ENCODE peak calls at places on chromosomes 16 and 17, in six cellular contexts. One of them, this sample, is unnamed.

GRCh38 chr17:69457603-69458002 is 43.1 kb downstream of the MAP2K6 start:
- DNase-seq in kidney epithelial cell: no peak
- DNase-seq in neural progenitor cell: no peak
- DNase-seq in heart right ventricle: no peak
- DNase-seq in A673: no peak
- DNase-seq in neural crest cell: no peak
- DNase-seq in this sample: no peak

GRCh38 chr16:8798174-8798527 is 512 bp downstream of the PMM2 start:
- DNase-seq in kidney epithelial cell: no peak
- DNase-seq in neural progenitor cell: no peak
- DNase-seq in heart right ventricle: no peak
- DNase-seq in A673: no peak
- DNase-seq in neural crest cell: no peak
- DNase-seq in this sample: no peak

GRCh38 chr16:52353249-52353648 is 193.7 kb downstream of the TOX3 start:
- DNase-seq in kidney epithelial cell: no peak
- DNase-seq in neural progenitor cell: no peak
- DNase-seq in heart right ventricle: no peak
- DNase-seq in A673: no peak
- DNase-seq in neural crest cell: no peak
- DNase-seq in this sample: no peak

GRCh38 chr17:11953924-11954323 is 43.4 kb downstream of the ZNF18 start:
- DNase-seq in kidney epithelial cell: no peak
- DNase-seq in neural progenitor cell: no peak
- DNase-seq in heart right ventricle: no peak
- DNase-seq in A673: no peak
- DNase-seq in neural crest cell: no peak
- DNase-seq in this sample: no peak

GRCh38 chr16:17063156-17063555 is 407.6 kb downstream of the XYLT1 start:
- DNase-seq in kidney epithelial cell: no peak
- DNase-seq in neural progenitor cell: no peak
- DNase-seq in heart right ventricle: no peak
- DNase-seq in A673: peak; percentile 35
- DNase-seq in neural crest cell: no peak
- DNase-seq in this sample: no peak

GRCh38 chr17:52159810-52160578 is 1.5 kb upstream of the CA10 start:
- DNase-seq in kidney epithelial cell: no peak
- DNase-seq in neural progenitor cell: peak; percentile 21
- DNase-seq in heart right ventricle: no peak
- DNase-seq in A673: no peak
- DNase-seq in neural crest cell: no peak
- DNase-seq in this sample: no peak

GRCh38 chr16:50273888-50274770 is 7.8 kb downstream of the ADCY7 start:
- DNase-seq in kidney epithelial cell: no peak
- DNase-seq in neural progenitor cell: no peak
- DNase-seq in heart right ventricle: no peak
- DNase-seq in A673: no peak
- DNase-seq in neural crest cell: no peak
- DNase-seq in this sample: no peak

GRCh38 chr16:4071686-4072561 is 44.3 kb downstream of the ADCY9 start:
- DNase-seq in kidney epithelial cell: no peak
- DNase-seq in neural progenitor cell: no peak
- DNase-seq in heart right ventricle: no peak
- DNase-seq in A673: no peak
- DNase-seq in neural crest cell: no peak
- DNase-seq in this sample: no peak

GRCh38 chr17:82281502-82282238 is 8.2 kb upstream of the CSNK1D start:
- DNase-seq in kidney epithelial cell: no peak
- DNase-seq in neural progenitor cell: no peak
- DNase-seq in heart right ventricle: no peak
- DNase-seq in A673: no peak
- DNase-seq in neural crest cell: no peak
- DNase-seq in this sample: no peak

DNA sequence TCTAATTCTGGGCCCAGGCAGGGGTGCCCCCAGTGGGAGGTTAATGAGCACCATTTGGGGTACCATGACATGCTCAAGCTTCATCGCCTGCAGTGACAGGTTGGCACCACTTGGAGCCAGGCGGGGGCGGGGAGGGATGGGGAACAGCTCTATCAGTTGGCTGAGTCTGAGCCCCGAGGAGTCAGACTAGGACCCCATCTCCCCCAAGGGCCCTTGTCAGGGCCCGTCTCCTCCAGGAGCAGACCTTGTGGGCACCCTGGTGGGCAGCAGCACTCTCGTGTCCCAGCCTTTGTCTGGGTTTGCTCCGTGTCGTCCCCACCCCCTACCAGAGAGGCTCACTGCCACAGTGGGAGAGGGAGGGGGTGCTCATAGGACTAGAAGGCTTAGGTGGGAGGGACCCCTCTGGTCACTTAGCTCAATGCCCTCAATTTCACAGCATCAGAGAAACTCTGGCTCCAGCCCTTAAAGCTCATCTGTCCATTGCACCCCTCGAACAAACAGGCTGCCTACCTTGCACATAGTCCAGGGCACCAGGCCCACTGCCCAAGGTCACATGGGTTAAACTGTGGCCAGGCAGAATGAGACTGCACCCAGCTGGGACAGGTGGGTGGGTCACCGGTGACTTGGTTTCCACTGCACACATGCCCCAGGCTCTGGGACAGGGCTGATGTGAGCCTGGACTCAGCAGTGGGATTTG is 4.1 kb downstream of the PPP1R9B start:
- DNase-seq in kidney epithelial cell: no peak
- DNase-seq in neural progenitor cell: no peak
- DNase-seq in heart right ventricle: no peak
- DNase-seq in A673: no peak
- DNase-seq in neural crest cell: no peak
- DNase-seq in this sample: no peak
- TF ChIP-seq CTCF in kidney epithelial cell: peak; percentile 1
- TF ChIP-seq CTCF in neural progenitor cell: peak; percentile 4
- TF ChIP-seq CTCF in heart right ventricle: peak; percentile 10
- TF ChIP-seq CTCF in A673: peak; percentile 29
- TF ChIP-seq CTCF in neural crest cell: no peak
- TF ChIP-seq CTCF in this sample: no peak

GRCh38 chr17:80761421-80761871 is 216.8 kb downstream of the RPTOR start:
- DNase-seq in kidney epithelial cell: peak; percentile 57
- DNase-seq in neural progenitor cell: no peak
- DNase-seq in heart right ventricle: no peak
- DNase-seq in A673: peak; percentile 43
- DNase-seq in neural crest cell: no peak
- DNase-seq in this sample: no peak
- TF ChIP-seq CTCF in kidney epithelial cell: no peak
- TF ChIP-seq CTCF in neural progenitor cell: no peak
- TF ChIP-seq CTCF in heart right ventricle: no peak
- TF ChIP-seq CTCF in A673: no peak
- TF ChIP-seq CTCF in neural crest cell: no peak
- TF ChIP-seq CTCF in this sample: no peak

GRCh38 chr17:42548070-42548837 is 4.5 kb upstream of the HSD17B1 start:
- DNase-seq in kidney epithelial cell: no peak
- DNase-seq in neural progenitor cell: peak; percentile 90
- DNase-seq in heart right ventricle: no peak
- DNase-seq in A673: peak; percentile 52
- DNase-seq in neural crest cell: peak; percentile 52
- DNase-seq in this sample: peak; percentile 58
- TF ChIP-seq CTCF in kidney epithelial cell: peak; percentile 70
- TF ChIP-seq CTCF in neural progenitor cell: peak; percentile 59
- TF ChIP-seq CTCF in heart right ventricle: no peak
- TF ChIP-seq CTCF in A673: peak; percentile 50
- TF ChIP-seq CTCF in neural crest cell: peak; percentile 63
- TF ChIP-seq CTCF in this sample: peak; percentile 22

GRCh38 chr17:4560837-4561241 is 462 bp upstream of the GGT6 start:
- DNase-seq in kidney epithelial cell: no peak
- DNase-seq in neural progenitor cell: peak; percentile 38
- DNase-seq in heart right ventricle: no peak
- DNase-seq in A673: peak; percentile 24
- DNase-seq in neural crest cell: no peak
- DNase-seq in this sample: no peak
- TF ChIP-seq CTCF in kidney epithelial cell: peak; percentile 11
- TF ChIP-seq CTCF in neural progenitor cell: peak; percentile 47
- TF ChIP-seq CTCF in heart right ventricle: no peak
- TF ChIP-seq CTCF in A673: peak; percentile 37
- TF ChIP-seq CTCF in neural crest cell: no peak
- TF ChIP-seq CTCF in this sample: no peak

GRCh38 chr16:11610580-11610979 is 23.9 kb upstream of the LITAF start:
- DNase-seq in kidney epithelial cell: no peak
- DNase-seq in neural progenitor cell: no peak
- DNase-seq in heart right ventricle: no peak
- DNase-seq in A673: no peak
- DNase-seq in neural crest cell: no peak
- DNase-seq in this sample: no peak
- TF ChIP-seq CTCF in kidney epithelial cell: no peak
- TF ChIP-seq CTCF in neural progenitor cell: no peak
- TF ChIP-seq CTCF in heart right ventricle: no peak
- TF ChIP-seq CTCF in A673: no peak
- TF ChIP-seq CTCF in neural crest cell: no peak
- TF ChIP-seq CTCF in this sample: no peak